ENCODE peak calls at places on chromosomes 4 and X, in nine cellular contexts. S, F, G, M, Q, K, L, R and V are unnamed samples.

GRCh38 chr4:151098191-151098590 is 1.2 kb upstream of the RPS3A start:
- DNase-seq in G (no peak), S (no peak), M (no peak), F (peak), R (no peak), L (no peak), K (no peak), Q (no peak), V (no peak)

GRCh38 chr4:121939690-121940089 is 12.2 kb downstream of the TRPC3 start:
- DNase-seq in R (no peak), F (no peak), M (no peak), Q (no peak), L (no peak), G (no peak), K (no peak), S (no peak), V (no peak)

GRCh38 chrX:151825927-151826471 is 86.7 kb upstream of the MAGEA4 start:
- DNase-seq in R (peak), L (peak), Q (no peak), G (no peak), S (peak), F (no peak), K (peak), M (no peak), V (peak)

GRCh38 chrX:70044541-70045245 is 5.0 kb downstream of the AWAT2 start:
- DNase-seq in K (peak), M (no peak), R (peak), Q (no peak), S (no peak), G (no peak), F (no peak), L (peak), V (no peak)

GRCh38 chr4:15717126-15717525 is 14.3 kb downstream of the BST1 start:
- DNase-seq in M (no peak), G (no peak), R (no peak), K (peak), L (peak), F (no peak), Q (no peak), S (no peak), V (peak)

GRCh38 chrX:57286507-57287251 is at the start of gene FAAH2:
- DNase-seq in G (peak), L (no peak), Q (peak), S (peak), R (no peak), F (peak), M (peak), K (no peak), V (no peak)

GRCh38 chr4:86451560-86452322 is 91.9 kb upstream of the MAPK10 start:
- DNase-seq in L (peak), Q (peak), G (no peak), R (peak), M (no peak), F (no peak), S (no peak), K (peak), V (peak)

GRCh38 chr4:121256346-121256745 is 92.2 kb upstream of the TNIP3 start:
- DNase-seq in L (peak), R (peak), F (peak), G (no peak), Q (no peak), S (no peak), M (peak), K (peak), V (peak)

GRCh38 chr4:147025042-147025441 is 79.4 kb upstream of the TTC29 start:
- DNase-seq in R (no peak), M (no peak), G (no peak), Q (no peak), S (no peak), F (no peak), L (no peak), K (no peak), V (no peak)

GRCh38 chr4:101825953-101826352 is 35.4 kb downstream of the BANK1 start:
- DNase-seq in F (no peak), R (no peak), M (no peak), S (no peak), K (no peak), G (no peak), Q (no peak), L (no peak), V (no peak)